ENCODE peak calls at places on chromosomes 3 and 15, in nine cellular contexts. One of them, this sample, is unnamed.
A peak's percentile ranks its signal among the peaks of the same experiment; 100 is the strongest.

GRCh38 chr15:82093774-82094211 is 48.0 kb upstream of the MEX3B start:
- DNase-seq in stomach: no peak
- DNase-seq in neural progenitor cell: no peak
- DNase-seq in pancreas: no peak
- DNase-seq in dorsolateral prefrontal cortex: no peak
- DNase-seq in LNCaP clone FGC: no peak
- DNase-seq in HFFc6: peak; percentile 89
- DNase-seq in K562: peak; percentile 40
- DNase-seq in endothelial cell: no peak
- DNase-seq in this sample: no peak

GRCh38 chr15:40232625-40233070 is 6.2 kb upstream of the PAK6 start:
- DNase-seq in dorsolateral prefrontal cortex: no peak
- DNase-seq in stomach: no peak
- DNase-seq in neural progenitor cell: no peak
- DNase-seq in endothelial cell: no peak
- DNase-seq in pancreas: no peak
- DNase-seq in LNCaP clone FGC: no peak
- DNase-seq in HFFc6: no peak
- DNase-seq in K562: no peak
- DNase-seq in this sample: no peak

GRCh38 chr3:123540285-123540684 is 44.6 kb downstream of the HACD2 start:
- DNase-seq in HFFc6: no peak
- DNase-seq in pancreas: no peak
- DNase-seq in K562: no peak
- DNase-seq in neural progenitor cell: no peak
- DNase-seq in stomach: no peak
- DNase-seq in LNCaP clone FGC: no peak
- DNase-seq in endothelial cell: no peak
- DNase-seq in dorsolateral prefrontal cortex: no peak
- DNase-seq in this sample: no peak

GRCh38 chr3:196517142-196517808 is 2.1 kb upstream of the SMCO1 start:
- DNase-seq in LNCaP clone FGC: no peak
- DNase-seq in K562: peak; percentile 19
- DNase-seq in stomach: no peak
- DNase-seq in endothelial cell: no peak
- DNase-seq in neural progenitor cell: no peak
- DNase-seq in dorsolateral prefrontal cortex: no peak
- DNase-seq in pancreas: no peak
- DNase-seq in HFFc6: no peak
- DNase-seq in this sample: no peak

GRCh38 chr3:41991399-41991798 is 29.5 kb upstream of the ULK4 start:
- DNase-seq in neural progenitor cell: no peak
- DNase-seq in LNCaP clone FGC: no peak
- DNase-seq in HFFc6: no peak
- DNase-seq in K562: no peak
- DNase-seq in endothelial cell: no peak
- DNase-seq in pancreas: no peak
- DNase-seq in dorsolateral prefrontal cortex: no peak
- DNase-seq in stomach: no peak
- DNase-seq in this sample: no peak

GRCh38 chr15:95295311-95295710 is 1035.2 kb upstream of the NR2F2 start:
- DNase-seq in pancreas: no peak
- DNase-seq in HFFc6: no peak
- DNase-seq in dorsolateral prefrontal cortex: no peak
- DNase-seq in neural progenitor cell: no peak
- DNase-seq in endothelial cell: no peak
- DNase-seq in stomach: no peak
- DNase-seq in K562: no peak
- DNase-seq in LNCaP clone FGC: no peak
- DNase-seq in this sample: no peak

GRCh38 chr15:67766963-67767362 is 58.3 kb upstream of the SKOR1 start:
- DNase-seq in LNCaP clone FGC: no peak
- DNase-seq in stomach: no peak
- DNase-seq in HFFc6: no peak
- DNase-seq in neural progenitor cell: no peak
- DNase-seq in endothelial cell: no peak
- DNase-seq in pancreas: no peak
- DNase-seq in dorsolateral prefrontal cortex: no peak
- DNase-seq in K562: no peak
- DNase-seq in this sample: no peak

GRCh38 chr3:79922633-79923032 is 154.8 kb upstream of the ROBO1 start:
- DNase-seq in neural progenitor cell: no peak
- DNase-seq in K562: no peak
- DNase-seq in dorsolateral prefrontal cortex: no peak
- DNase-seq in HFFc6: no peak
- DNase-seq in stomach: no peak
- DNase-seq in endothelial cell: no peak
- DNase-seq in LNCaP clone FGC: no peak
- DNase-seq in pancreas: no peak
- DNase-seq in this sample: no peak

DNA sequence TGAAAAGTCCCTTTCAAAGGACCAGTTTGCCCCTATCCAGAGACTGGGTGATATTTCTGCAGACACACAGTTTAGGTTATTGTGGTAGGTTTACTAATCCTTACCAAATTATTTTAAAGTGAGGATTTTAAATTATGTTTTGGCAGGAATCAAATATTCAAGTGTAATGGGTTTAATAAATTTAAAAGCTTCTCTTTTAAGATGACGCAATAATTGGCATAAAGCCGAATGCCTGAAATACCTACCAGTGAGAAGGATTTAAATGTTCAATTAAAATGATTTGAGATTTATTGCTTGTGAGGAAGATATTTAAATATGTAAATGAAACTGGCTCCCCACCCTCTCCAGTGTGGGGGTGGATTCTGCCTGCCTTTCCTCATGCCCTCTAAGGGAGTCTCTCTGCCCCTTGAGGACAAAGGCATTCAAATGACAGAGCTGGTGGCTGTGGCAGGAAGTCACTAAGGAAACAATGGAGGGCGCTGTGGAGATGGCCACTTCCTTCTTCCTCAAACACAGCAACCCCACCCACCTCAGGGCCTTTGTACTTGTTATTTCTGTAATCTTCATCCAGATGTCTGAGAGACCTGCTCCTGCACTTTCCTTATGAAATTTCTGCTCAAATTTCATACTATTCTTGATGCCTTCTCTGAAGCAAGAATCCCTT is 131.7 kb downstream of the TNIK start:
- DNase-seq in HFFc6: no peak
- DNase-seq in K562: no peak
- DNase-seq in dorsolateral prefrontal cortex: no peak
- DNase-seq in endothelial cell: peak; percentile 39
- DNase-seq in neural progenitor cell: peak; percentile 26
- DNase-seq in stomach: peak; percentile 48
- DNase-seq in LNCaP clone FGC: no peak
- DNase-seq in pancreas: no peak
- DNase-seq in this sample: no peak
- TF ChIP-seq CTCF in HFFc6: peak; percentile 36
- TF ChIP-seq CTCF in K562: peak; percentile 90
- TF ChIP-seq CTCF in dorsolateral prefrontal cortex: no peak
- TF ChIP-seq CTCF in endothelial cell: no peak
- TF ChIP-seq CTCF in neural progenitor cell: peak; percentile 24
- TF ChIP-seq CTCF in stomach: no peak
- TF ChIP-seq CTCF in LNCaP clone FGC: no peak
- TF ChIP-seq CTCF in pancreas: no peak
- TF ChIP-seq CTCF in this sample: peak; percentile 13

GRCh38 chr15:65829150-65829764 is 37.2 kb upstream of the DENND4A start:
- DNase-seq in stomach: no peak
- DNase-seq in pancreas: peak; percentile 29
- DNase-seq in endothelial cell: no peak
- DNase-seq in K562: peak; percentile 37
- DNase-seq in neural progenitor cell: peak; percentile 16
- DNase-seq in HFFc6: no peak
- DNase-seq in dorsolateral prefrontal cortex: no peak
- DNase-seq in LNCaP clone FGC: no peak
- DNase-seq in this sample: no peak

GRCh38 chr15:65835452-65835851 is 33.8 kb upstream of the RAB11A start:
- DNase-seq in dorsolateral prefrontal cortex: no peak
- DNase-seq in neural progenitor cell: no peak
- DNase-seq in pancreas: no peak
- DNase-seq in HFFc6: no peak
- DNase-seq in stomach: no peak
- DNase-seq in endothelial cell: no peak
- DNase-seq in LNCaP clone FGC: no peak
- DNase-seq in K562: no peak
- DNase-seq in this sample: no peak

GRCh38 chr15:65834603-65835282 is 34.5 kb upstream of the RAB11A start:
- DNase-seq in stomach: no peak
- DNase-seq in HFFc6: no peak
- DNase-seq in dorsolateral prefrontal cortex: no peak
- DNase-seq in LNCaP clone FGC: no peak
- DNase-seq in neural progenitor cell: no peak
- DNase-seq in endothelial cell: no peak
- DNase-seq in K562: peak; percentile 41
- DNase-seq in pancreas: no peak
- DNase-seq in this sample: no peak

GRCh38 chr15:65833501-65834220 is 35.6 kb upstream of the RAB11A start:
- DNase-seq in LNCaP clone FGC: no peak
- DNase-seq in neural progenitor cell: no peak
- DNase-seq in HFFc6: no peak
- DNase-seq in endothelial cell: no peak
- DNase-seq in pancreas: peak; percentile 33
- DNase-seq in dorsolateral prefrontal cortex: no peak
- DNase-seq in K562: no peak
- DNase-seq in stomach: peak; percentile 43
- DNase-seq in this sample: no peak

GRCh38 chr15:65832549-65833364 is 36.5 kb upstream of the RAB11A start:
- DNase-seq in pancreas: peak; percentile 95
- DNase-seq in neural progenitor cell: peak; percentile 45
- DNase-seq in LNCaP clone FGC: peak; percentile 100
- DNase-seq in endothelial cell: peak; percentile 67
- DNase-seq in dorsolateral prefrontal cortex: no peak
- DNase-seq in stomach: peak; percentile 89
- DNase-seq in HFFc6: peak; percentile 91
- DNase-seq in K562: peak; percentile 65
- DNase-seq in this sample: peak; percentile 65
- TF ChIP-seq CTCF in pancreas: no peak
- TF ChIP-seq CTCF in neural progenitor cell: no peak
- TF ChIP-seq CTCF in LNCaP clone FGC: peak; percentile 26
- TF ChIP-seq CTCF in endothelial cell: no peak
- TF ChIP-seq CTCF in dorsolateral prefrontal cortex: no peak
- TF ChIP-seq CTCF in stomach: no peak
- TF ChIP-seq CTCF in HFFc6: peak; percentile 50
- TF ChIP-seq CTCF in K562: peak; percentile 52
- TF ChIP-seq CTCF in this sample: peak; percentile 36

GRCh38 chr3:192408007-192408655 is 319.2 kb downstream of the FGF12 start:
- DNase-seq in dorsolateral prefrontal cortex: peak; percentile 22
- DNase-seq in pancreas: no peak
- DNase-seq in stomach: no peak
- DNase-seq in neural progenitor cell: peak; percentile 73
- DNase-seq in K562: no peak
- DNase-seq in endothelial cell: peak; percentile 59
- DNase-seq in LNCaP clone FGC: no peak
- DNase-seq in HFFc6: no peak
- DNase-seq in this sample: no peak

GRCh38 chr3:192410684-192410960 is 316.7 kb downstream of the FGF12 start:
- DNase-seq in neural progenitor cell: no peak
- DNase-seq in stomach: no peak
- DNase-seq in LNCaP clone FGC: no peak
- DNase-seq in HFFc6: no peak
- DNase-seq in K562: no peak
- DNase-seq in dorsolateral prefrontal cortex: no peak
- DNase-seq in pancreas: no peak
- DNase-seq in endothelial cell: no peak
- DNase-seq in this sample: no peak

GRCh38 chr3:192409203-192409837 is 318.0 kb downstream of the FGF12 start:
- DNase-seq in stomach: no peak
- DNase-seq in pancreas: peak; percentile 15
- DNase-seq in HFFc6: no peak
- DNase-seq in dorsolateral prefrontal cortex: peak; percentile 20
- DNase-seq in neural progenitor cell: peak; percentile 83
- DNase-seq in LNCaP clone FGC: no peak
- DNase-seq in endothelial cell: peak; percentile 73
- DNase-seq in K562: no peak
- DNase-seq in this sample: no peak

GRCh38 chr3:192408721-192409151 is 318.6 kb downstream of the FGF12 start:
- DNase-seq in K562: no peak
- DNase-seq in HFFc6: no peak
- DNase-seq in stomach: no peak
- DNase-seq in neural progenitor cell: peak; percentile 60
- DNase-seq in pancreas: no peak
- DNase-seq in LNCaP clone FGC: no peak
- DNase-seq in dorsolateral prefrontal cortex: peak; percentile 24
- DNase-seq in endothelial cell: peak; percentile 39
- DNase-seq in this sample: no peak

GRCh38 chr3:192409838-192410683 is 317.3 kb downstream of the FGF12 start:
- DNase-seq in pancreas: no peak
- DNase-seq in stomach: no peak
- DNase-seq in K562: no peak
- DNase-seq in neural progenitor cell: peak; percentile 68
- DNase-seq in LNCaP clone FGC: no peak
- DNase-seq in HFFc6: no peak
- DNase-seq in dorsolateral prefrontal cortex: no peak
- DNase-seq in endothelial cell: peak; percentile 45
- DNase-seq in this sample: no peak
- TF ChIP-seq CTCF in pancreas: no peak
- TF ChIP-seq CTCF in stomach: no peak
- TF ChIP-seq CTCF in K562: no peak
- TF ChIP-seq CTCF in neural progenitor cell: peak; percentile 22
- TF ChIP-seq CTCF in LNCaP clone FGC: no peak
- TF ChIP-seq CTCF in HFFc6: no peak
- TF ChIP-seq CTCF in dorsolateral prefrontal cortex: no peak
- TF ChIP-seq CTCF in endothelial cell: no peak
- TF ChIP-seq CTCF in this sample: no peak

GRCh38 chr15:69034352-69034751 is 19.9 kb downstream of the NOX5 start:
- DNase-seq in pancreas: no peak
- DNase-seq in HFFc6: peak; percentile 87
- DNase-seq in neural progenitor cell: no peak
- DNase-seq in K562: no peak
- DNase-seq in stomach: no peak
- DNase-seq in dorsolateral prefrontal cortex: no peak
- DNase-seq in LNCaP clone FGC: no peak
- DNase-seq in endothelial cell: no peak
- DNase-seq in this sample: peak; percentile 50

GRCh38 chr15:69037482-69037881 is 23.0 kb downstream of the NOX5 start:
- DNase-seq in endothelial cell: no peak
- DNase-seq in neural progenitor cell: no peak
- DNase-seq in HFFc6: no peak
- DNase-seq in stomach: no peak
- DNase-seq in pancreas: no peak
- DNase-seq in dorsolateral prefrontal cortex: no peak
- DNase-seq in K562: no peak
- DNase-seq in LNCaP clone FGC: no peak
- DNase-seq in this sample: no peak

GRCh38 chr15:69036856-69037255 is 22.4 kb downstream of the NOX5 start:
- DNase-seq in stomach: no peak
- DNase-seq in neural progenitor cell: no peak
- DNase-seq in HFFc6: no peak
- DNase-seq in LNCaP clone FGC: no peak
- DNase-seq in K562: no peak
- DNase-seq in dorsolateral prefrontal cortex: no peak
- DNase-seq in pancreas: no peak
- DNase-seq in endothelial cell: no peak
- DNase-seq in this sample: no peak

GRCh38 chr15:69035205-69035917 is 20.9 kb downstream of the NOX5 start:
- DNase-seq in stomach: peak; percentile 56
- DNase-seq in neural progenitor cell: peak; percentile 63
- DNase-seq in K562: peak; percentile 71
- DNase-seq in HFFc6: peak; percentile 15
- DNase-seq in dorsolateral prefrontal cortex: no peak
- DNase-seq in LNCaP clone FGC: peak; percentile 77
- DNase-seq in pancreas: no peak
- DNase-seq in endothelial cell: peak; percentile 54
- DNase-seq in this sample: no peak

DNA sequence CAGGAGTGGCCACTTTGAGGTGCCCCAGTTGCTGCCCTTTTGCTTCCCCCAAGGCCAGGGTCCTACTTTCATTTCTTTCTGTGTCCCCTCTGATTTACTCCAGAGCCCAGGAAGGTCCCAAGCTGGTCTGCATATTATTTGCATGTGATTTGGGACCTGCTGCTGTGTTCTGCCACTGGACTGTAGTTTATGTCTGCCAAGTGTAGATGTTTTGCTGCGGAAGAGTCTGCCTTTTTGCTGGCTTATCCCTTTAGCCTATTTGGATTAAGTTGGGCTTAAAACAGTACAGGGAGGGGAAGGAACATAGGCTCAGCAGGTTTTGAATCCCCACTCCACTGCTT is 21.4 kb downstream of the NOX5 start:
- DNase-seq in stomach: no peak
- DNase-seq in dorsolateral prefrontal cortex: no peak
- DNase-seq in K562: no peak
- DNase-seq in endothelial cell: no peak
- DNase-seq in neural progenitor cell: no peak
- DNase-seq in LNCaP clone FGC: no peak
- DNase-seq in HFFc6: no peak
- DNase-seq in pancreas: no peak
- DNase-seq in this sample: no peak
- TF ChIP-seq CTCF in stomach: no peak
- TF ChIP-seq CTCF in dorsolateral prefrontal cortex: no peak
- TF ChIP-seq CTCF in K562: no peak
- TF ChIP-seq CTCF in endothelial cell: no peak
- TF ChIP-seq CTCF in neural progenitor cell: no peak
- TF ChIP-seq CTCF in LNCaP clone FGC: no peak
- TF ChIP-seq CTCF in HFFc6: no peak
- TF ChIP-seq CTCF in pancreas: no peak
- TF ChIP-seq CTCF in this sample: no peak